ENCODE peak calls at places on chromosomes 16 and 17, in five cellular contexts. F is endothelial cell of umbilical vein, C is stomach, W is mesenchymal stem cell, U is neural progenitor cell. K is an unnamed sample.

GRCh38 chr17:9144502-9145233 is 123.4 kb downstream of the NTN1 start:
- DNase-seq in F (no peak), C (no peak), W (no peak), U (no peak), K (no peak)

GRCh38 chr17:66076546-66077190 is 115.3 kb downstream of the CEP112 start:
- DNase-seq in F (peak), C (no peak), W (peak), U (no peak), K (peak)

GRCh38 chr17:38465420-38466345 is 37.4 kb downstream of the ARHGAP23 start:
- DNase-seq in F (no peak), C (peak), W (no peak), U (no peak), K (no peak)

GRCh38 chr17:17078832-17079231 is 36.6 kb downstream of the MPRIP start:
- DNase-seq in F (no peak), C (no peak), W (no peak), U (no peak), K (no peak)

GRCh38 chr17:74086992-74087391 is 116.5 kb upstream of the RPL38 start:
- DNase-seq in F (no peak), C (no peak), W (no peak), U (no peak), K (no peak)

GRCh38 chr17:44187131-44187899 is 543 bp downstream of the TMUB2 start:
- DNase-seq in F (peak), C (no peak), W (peak), U (no peak), K (no peak)

GRCh38 chr16:47732122-47732805 is 271.1 kb downstream of the PHKB start:
- DNase-seq in F (peak), C (no peak), W (peak), U (no peak), K (peak)

GRCh38 chr17:18937981-18938691 is 13.8 kb upstream of the SLC5A10 start:
- DNase-seq in F (no peak), C (no peak), W (no peak), U (no peak), K (no peak)

GRCh38 chr17:57672205-57672632 is 72.9 kb downstream of the CCDC182 start:
- DNase-seq in F (no peak), C (no peak), W (no peak), U (no peak), K (no peak)

GRCh38 chr16:87582221-87582965 is 19.9 kb upstream of the JPH3 start:
- DNase-seq in F (no peak), C (no peak), W (peak), U (peak), K (peak)

GRCh38 chr16:82510041-82510440 is 116.7 kb upstream of the CDH13 start:
- DNase-seq in F (no peak), C (no peak), W (no peak), U (no peak), K (no peak)

GRCh38 chr16:78264642-78265041 is 165.2 kb downstream of the WWOX start:
- DNase-seq in F (no peak), C (no peak), W (no peak), U (no peak), K (no peak)

DNA sequence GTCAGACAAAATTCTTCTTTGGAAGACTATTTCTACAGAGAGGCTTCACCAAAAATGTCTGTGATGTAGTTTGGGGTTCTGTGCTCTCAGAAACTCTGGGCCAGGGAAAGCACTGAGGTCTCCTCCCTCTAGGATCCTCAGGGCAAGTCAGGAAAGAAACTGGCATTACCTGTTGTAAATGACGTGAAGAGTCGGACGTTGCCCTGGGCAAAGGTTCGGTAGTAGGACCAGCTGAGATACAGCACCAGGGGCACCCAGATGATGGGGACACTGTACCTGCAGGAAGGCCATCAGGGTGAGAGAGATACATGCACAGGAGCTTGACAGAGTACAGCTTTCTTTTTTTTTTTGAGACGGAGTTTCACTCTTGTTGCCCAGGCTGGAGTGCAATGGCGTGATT is 25.4 kb upstream of the MLKL start:
- DNase-seq in F (no peak), C (no peak), W (no peak), U (no peak), K (no peak)
- H3K27ac ChIP-seq in F (no peak), C (no peak), W (no peak), U (no peak), K (no peak)

DNA sequence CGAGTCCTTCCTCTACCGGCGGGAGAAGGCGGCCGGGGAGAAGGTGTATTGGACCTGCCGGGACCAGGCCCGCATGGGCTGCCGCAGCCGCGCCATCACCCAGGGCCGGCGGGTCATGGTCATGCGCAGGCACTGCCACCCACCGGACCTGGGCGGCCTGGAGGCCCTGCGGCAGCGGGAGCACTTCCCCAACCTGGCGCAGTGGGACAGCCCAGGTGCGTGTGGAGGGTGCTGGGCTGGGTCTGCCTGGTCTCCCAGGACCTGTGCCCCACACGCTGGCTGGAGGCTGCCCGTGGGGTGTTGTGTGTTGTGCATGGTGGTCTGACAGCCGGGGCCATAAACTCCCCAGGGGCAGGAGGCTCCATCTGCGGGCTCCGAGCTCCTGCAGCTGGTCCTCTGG is 25.4 kb downstream of the FLYWCH1 start:
- DNase-seq in F (no peak), C (no peak), W (no peak), U (no peak), K (no peak)
- H3K27ac ChIP-seq in F (no peak), C (no peak), W (no peak), U (no peak), K (no peak)

GRCh38 chr17:64234961-64235360 is 28.1 kb downstream of the TEX2 start:
- DNase-seq in F (no peak), C (no peak), W (no peak), U (no peak), K (no peak)

GRCh38 chr17:64232466-64233262 is 30.4 kb downstream of the TEX2 start:
- DNase-seq in F (no peak), C (no peak), W (no peak), U (no peak), K (no peak)

GRCh38 chr17:64229815-64230550 is 33.1 kb downstream of the TEX2 start:
- DNase-seq in F (no peak), C (no peak), W (no peak), U (no peak), K (no peak)

GRCh38 chr17:64231567-64232141 is 31.4 kb downstream of the TEX2 start:
- DNase-seq in F (no peak), C (no peak), W (no peak), U (no peak), K (no peak)

GRCh38 chr17:64230551-64231408 is 32.3 kb downstream of the TEX2 start:
- DNase-seq in F (peak), C (no peak), W (peak), U (no peak), K (peak)
- H3K27ac ChIP-seq in F (no peak), C (peak), W (peak), U (no peak), K (no peak)

DNA sequence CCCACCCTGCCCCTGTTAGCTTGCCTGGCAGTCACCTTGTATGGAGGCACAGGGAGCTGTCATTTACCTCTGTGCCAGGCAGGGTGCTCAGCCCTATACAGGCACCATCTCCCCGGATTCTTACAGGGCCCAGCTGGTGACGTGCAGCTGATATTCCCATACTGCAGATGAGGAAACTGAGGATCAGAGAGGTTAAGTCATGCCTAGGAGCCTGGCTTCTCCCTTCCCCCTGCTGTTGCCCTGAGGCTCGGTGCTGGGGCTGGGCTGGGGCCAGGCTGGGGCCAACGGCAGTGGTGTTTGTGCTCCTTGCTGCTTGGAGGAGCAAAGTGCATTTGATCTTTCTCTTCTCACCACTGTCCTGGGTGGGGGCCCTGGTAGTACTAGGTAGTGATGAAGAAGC is 54.8 kb upstream of the IL34 start:
- DNase-seq in F (no peak), C (no peak), W (no peak), U (no peak), K (no peak)
- H3K27ac ChIP-seq in F (no peak), C (no peak), W (no peak), U (no peak), K (no peak)

DNA sequence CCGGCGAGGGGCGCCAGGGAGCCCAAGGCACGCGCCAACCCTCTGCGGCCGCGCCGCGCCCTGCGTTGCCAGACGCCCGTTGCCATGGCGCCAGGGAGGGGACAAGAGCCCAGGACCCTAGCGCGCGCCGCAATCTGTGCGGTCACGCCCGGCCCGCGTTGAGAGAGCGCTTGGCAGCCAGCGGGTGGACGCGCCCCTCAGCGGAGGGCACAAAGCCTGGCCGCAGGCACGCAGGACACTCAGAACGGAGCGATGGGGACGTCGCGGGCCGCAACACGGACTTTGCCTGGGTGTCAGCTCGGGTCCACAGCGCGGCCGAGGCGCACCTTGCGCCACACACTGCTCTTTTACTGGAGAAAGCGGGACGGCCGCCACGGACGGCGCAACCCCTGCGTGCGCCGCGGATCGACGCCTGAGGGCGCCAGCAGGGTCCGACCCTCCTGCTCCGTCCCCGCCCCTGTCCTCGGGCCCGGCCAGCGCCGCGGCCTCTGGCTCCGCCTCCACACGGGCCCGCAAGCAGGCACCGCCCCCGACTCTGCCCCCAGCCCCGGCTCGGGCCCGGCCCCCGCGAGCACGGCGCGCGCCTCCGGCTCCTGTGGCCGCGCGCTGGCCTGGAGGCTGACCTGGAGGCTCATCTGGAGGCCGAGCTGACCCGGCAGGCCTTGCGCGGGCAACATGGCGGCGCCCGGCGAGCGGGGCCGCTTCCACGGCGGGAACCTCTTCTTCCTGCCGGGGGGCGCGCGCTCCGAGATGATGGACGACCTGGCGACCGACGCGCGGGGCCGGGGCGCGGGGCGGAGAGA is at the start of gene GFER:
- DNase-seq in F (peak), C (peak), W (peak), U (peak), K (peak)
- H3K27ac ChIP-seq in F (no peak), C (peak), W (no peak), U (peak), K (peak)

GRCh38 chr16:1865902-1866690 is 5.9 kb downstream of the MEIOB start:
- DNase-seq in F (no peak), C (no peak), W (no peak), U (no peak), K (no peak)

GRCh38 chr16:1871974-1872635 is at the start of gene MEIOB:
- DNase-seq in F (peak), C (no peak), W (peak), U (peak), K (peak)

GRCh38 chr16:1876468-1876867 is 4.5 kb upstream of the MEIOB start:
- DNase-seq in F (no peak), C (no peak), W (no peak), U (no peak), K (no peak)

GRCh38 chr16:1874854-1875253 is 2.9 kb upstream of the MEIOB start:
- DNase-seq in F (no peak), C (no peak), W (no peak), U (no peak), K (no peak)

DNA sequence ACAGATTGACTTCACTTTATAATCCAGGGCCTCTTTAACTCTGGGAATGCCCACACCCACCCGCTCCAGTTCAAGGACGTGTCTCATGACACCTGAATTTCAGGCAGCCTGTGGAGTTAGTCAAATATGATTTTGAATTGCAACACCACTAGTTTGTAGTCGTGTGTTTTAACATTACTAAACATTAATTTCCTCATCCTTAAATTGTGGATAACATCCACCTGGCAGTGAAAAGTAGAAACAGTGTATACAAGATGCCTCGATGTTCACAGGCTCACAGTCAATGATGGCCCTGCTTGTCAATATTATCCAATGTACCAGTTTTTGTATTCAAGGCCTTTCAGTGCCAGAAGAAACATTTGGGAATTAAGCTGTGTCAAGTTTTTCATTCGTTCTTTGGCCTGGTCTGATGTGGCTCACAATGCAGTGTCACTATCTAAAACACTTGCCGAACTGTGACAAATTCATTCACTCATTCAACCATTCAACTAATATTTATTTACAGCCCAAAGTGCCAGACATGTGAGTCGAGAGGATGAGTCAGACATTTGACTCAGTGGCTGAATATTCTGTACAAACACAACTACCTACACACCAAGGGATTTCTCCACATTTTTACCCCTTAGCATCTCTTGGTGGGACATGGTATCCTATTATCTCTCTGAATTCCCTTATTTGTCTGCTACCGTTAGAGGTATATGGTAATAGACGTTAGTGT is 1.4 kb downstream of the MEIOB start:
- DNase-seq in F (peak), C (no peak), W (peak), U (no peak), K (peak)
- H3K27ac ChIP-seq in F (no peak), C (no peak), W (peak), U (no peak), K (peak)